ENCODE peak calls at places on chromosomes 4 and X, in nine cellular contexts. I is fibroblast of lung, Z is heart left ventricle, E is gastrocnemius medialis, V is breast epithelium, T is mammary epithelial cell, O is upper lobe of right lung, B is Panc1, P is A549. N is an unnamed sample.

GRCh38 chr4:77959566-77960338 is 97.1 kb downstream of the MRPL1 start:
- DNase-seq in I (peak; percentile 75), Z (no peak), E (no peak), V (no peak), T (peak; percentile 25), O (no peak), B (peak; percentile 18), P (peak; percentile 18), N (no peak)

GRCh38 chr4:186104114-186104894 is at the start of gene FAM149A:
- DNase-seq in I (peak; percentile 1), Z (peak; percentile 38), E (no peak), V (no peak), T (peak; percentile 3), O (peak; percentile 89), B (no peak), P (peak; percentile 7), N (peak; percentile 11)

GRCh38 chrX:124467202-124467601 is 120.8 kb downstream of the SH2D1A start:
- DNase-seq in I (no peak), Z (no peak), E (no peak), V (no peak), T (no peak), O (no peak), B (no peak), P (no peak), N (no peak)

GRCh38 chrX:15438332-15438731 is 54.1 kb upstream of the VEGFD start:
- DNase-seq in I (no peak), Z (no peak), E (no peak), V (no peak), T (no peak), O (no peak), B (no peak), P (no peak), N (no peak)

GRCh38 chr4:8304827-8305695 is 35.5 kb downstream of the HTRA3 start:
- DNase-seq in I (no peak), Z (no peak), E (no peak), V (peak; percentile 47), T (no peak), O (no peak), B (no peak), P (no peak), N (no peak)

GRCh38 chrX:9902651-9903050 is 64.5 kb upstream of the CLDN34 start:
- DNase-seq in I (no peak), Z (no peak), E (no peak), V (no peak), T (peak; percentile 56), O (no peak), B (no peak), P (no peak), N (no peak)

GRCh38 chr4:155234206-155234605 is 25.8 kb downstream of the NPY2R start:
- DNase-seq in I (no peak), Z (no peak), E (no peak), V (no peak), T (no peak), O (no peak), B (no peak), P (no peak), N (no peak)

GRCh38 chr4:156686120-156686519 is 285.5 kb downstream of the PDGFC start:
- DNase-seq in I (peak; percentile 98), Z (no peak), E (no peak), V (no peak), T (peak; percentile 65), O (no peak), B (no peak), P (no peak), N (no peak)

GRCh38 chr4:5971077-5971447 is 47.2 kb downstream of the C4orf50 start:
- DNase-seq in I (no peak), Z (no peak), E (no peak), V (peak; percentile 37), T (no peak), O (peak; percentile 50), B (no peak), P (no peak), N (no peak)

GRCh38 chr4:19791422-19792113 is 460.1 kb upstream of the SLIT2 start:
- DNase-seq in I (no peak), Z (no peak), E (no peak), V (no peak), T (no peak), O (no peak), B (no peak), P (no peak), N (no peak)

GRCh38 chr4:144174401-144175067 is 34.0 kb upstream of the GYPA start:
- DNase-seq in I (peak; percentile 76), Z (no peak), E (no peak), V (no peak), T (peak; percentile 50), O (no peak), B (peak; percentile 24), P (peak; percentile 1), N (no peak)

GRCh38 chr4:88792821-88793220 is 95.2 kb upstream of the NAP1L5 start:
- DNase-seq in I (no peak), Z (no peak), E (no peak), V (no peak), T (no peak), O (no peak), B (no peak), P (no peak), N (no peak)

GRCh38 chr4:89619230-89619962 is 217.6 kb downstream of the SNCA start:
- DNase-seq in I (no peak), Z (no peak), E (no peak), V (no peak), T (no peak), O (no peak), B (no peak), P (no peak), N (no peak)

GRCh38 chr4:7425591-7426468 is 8.9 kb downstream of the PSAPL1 start:
- DNase-seq in I (no peak), Z (no peak), E (no peak), V (peak; percentile 47), T (no peak), O (peak; percentile 40), B (no peak), P (no peak), N (no peak)

GRCh38 chr4:47075241-47075640 is 43.9 kb downstream of the GABRB1 start:
- DNase-seq in I (peak; percentile 35), Z (no peak), E (no peak), V (no peak), T (peak; percentile 9), O (no peak), B (peak; percentile 32), P (no peak), N (no peak)

GRCh38 chr4:13306356-13306755 is 177.8 kb downstream of the RAB28 start:
- DNase-seq in I (no peak), Z (no peak), E (no peak), V (no peak), T (no peak), O (no peak), B (no peak), P (no peak), N (no peak)

GRCh38 chrX:31233941-31234496 is 162.2 kb upstream of the FTHL17 start:
- DNase-seq in I (no peak), Z (no peak), E (no peak), V (no peak), T (no peak), O (no peak), B (no peak), P (no peak), N (no peak)

GRCh38 chr4:71239365-71239764 is 99.5 kb upstream of the SLC4A4 start:
- DNase-seq in I (peak; percentile 31), Z (no peak), E (no peak), V (no peak), T (peak; percentile 34), O (no peak), B (no peak), P (no peak), N (no peak)

DNA sequence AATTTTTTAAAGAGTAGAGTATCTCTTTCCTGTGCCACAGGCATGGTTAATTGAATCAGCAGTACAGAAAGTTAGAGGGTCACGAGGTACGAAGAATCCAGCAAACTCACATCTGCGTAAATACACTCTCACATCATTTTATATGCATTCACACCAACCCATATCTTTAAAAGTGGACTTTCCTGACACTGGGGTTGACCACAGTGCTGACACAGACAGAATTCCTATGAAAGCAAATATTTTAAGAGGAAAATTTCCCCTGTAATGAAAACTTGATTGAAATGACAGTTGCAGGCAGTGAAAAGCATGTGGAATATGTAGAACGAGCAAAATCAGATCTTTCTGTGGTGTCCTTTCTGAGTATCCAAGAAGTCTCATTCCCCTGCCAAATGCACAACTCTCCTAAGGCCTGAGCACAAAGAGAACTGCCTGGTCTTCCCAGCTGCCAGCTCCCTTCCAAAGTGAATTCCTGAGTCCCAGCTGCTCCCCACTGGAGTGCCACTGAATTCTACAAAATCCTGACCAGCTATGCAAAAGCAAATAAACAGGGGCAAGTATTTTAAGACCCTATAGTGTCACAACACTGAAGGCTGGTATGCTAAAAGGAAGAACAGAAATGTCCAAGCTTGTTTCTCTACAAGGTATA is 50.5 kb upstream of the FAM9C start:
- DNase-seq in I (peak; percentile 39), Z (no peak), E (no peak), V (no peak), T (no peak), O (no peak), B (no peak), P (no peak), N (no peak)
- H3K27ac ChIP-seq in I (no peak overlapping the region), Z (peak overlapping the region; percentile 52), E (peak overlapping the region; percentile 24), V (peak overlapping the region; percentile 1), T (no peak overlapping the region), O (peak overlapping the region; percentile 36), B (peak overlapping the region; percentile 81), P (peak overlapping the region; percentile 79), N (peak overlapping the region; percentile 85)

DNA sequence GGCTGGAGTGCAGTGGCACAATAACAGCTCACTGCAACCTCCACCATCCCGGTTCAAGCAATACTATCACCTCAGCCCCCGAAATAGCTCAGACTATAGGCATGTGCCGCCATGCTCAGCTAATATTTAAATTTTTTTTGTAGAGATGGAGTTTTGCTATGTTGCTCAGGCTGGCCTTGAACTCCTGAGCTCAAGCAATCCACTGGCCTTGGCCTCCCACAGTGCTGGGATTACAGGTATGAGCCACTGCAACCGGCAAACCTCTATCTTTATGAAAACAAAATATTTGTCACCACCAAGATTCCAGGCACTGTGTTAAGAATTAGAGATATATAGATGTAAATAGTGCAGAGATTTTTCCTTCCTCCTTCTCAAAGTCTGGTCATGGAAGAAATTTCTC is 232.5 kb downstream of the ANKRD50 start:
- DNase-seq in I (no peak), Z (no peak), E (no peak), V (no peak), T (no peak), O (no peak), B (no peak), P (no peak), N (no peak)
- H3K9me3 ChIP-seq in I (no peaks in the 10 kb centered on the region), Z (no peaks in the 10 kb centered on the region), E (no peaks in the 10 kb centered on the region), V (no peaks in the 10 kb centered on the region), T (no peaks in the 10 kb centered on the region), O (no peaks in the 10 kb centered on the region), B (no peaks in the 10 kb centered on the region), P (no peaks in the 10 kb centered on the region), N (no peaks in the 10 kb centered on the region)

DNA sequence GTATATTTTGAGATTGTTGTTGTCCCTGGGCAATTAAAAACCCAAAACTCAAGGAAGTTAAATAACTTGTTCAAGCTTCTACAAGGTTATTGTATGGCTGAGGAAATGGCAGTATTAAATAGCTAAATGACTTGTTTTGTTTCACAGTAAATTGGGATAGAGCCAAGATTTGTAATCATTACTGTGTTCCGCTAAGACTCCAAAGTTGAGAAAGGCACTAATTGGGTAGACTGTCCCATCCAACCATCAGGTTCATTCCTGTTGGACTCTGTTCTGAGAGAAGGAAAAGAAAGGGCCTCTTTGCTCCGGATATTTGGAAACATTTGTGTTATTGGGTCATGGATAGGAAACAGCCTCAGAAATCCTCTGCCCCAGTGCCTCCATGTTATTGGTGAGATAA is 82.2 kb downstream of the DCLK2 start:
- DNase-seq in I (peak; percentile 35), Z (no peak), E (no peak), V (no peak), T (no peak), O (no peak), B (no peak), P (no peak), N (no peak)
- TF ChIP-seq CTCF in I (no peak), Z (no peak), E (no peak), V (no peak), T (no peak), O (no peak), B (no peak), P (no peak), N (no peak)

GRCh38 chrX:153932220-153932915 is 2.5 kb downstream of the NAA10 start:
- DNase-seq in I (no peak), Z (no peak), E (no peak), V (no peak), T (no peak), O (no peak), B (no peak), P (no peak), N (no peak)
- H3K27ac ChIP-seq in I (no peak overlapping the region), Z (no peak overlapping the region), E (no peak overlapping the region), V (no peak overlapping the region), T (no peak overlapping the region), O (no peak overlapping the region), B (peak overlapping the region; percentile 12), P (no peak overlapping the region), N (no peak overlapping the region)